ENCODE peak calls at places on chromosomes 3 and 15, in nine cellular contexts. One of them, this sample, is unnamed.

GRCh38 chr3:152505926-152506325 is 237.2 kb downstream of the MBNL1 start:
- DNase-seq in dermis microvascular lymphatic vessel endothelial cell: no peak
- DNase-seq in GM03348: no peak
- DNase-seq in SHP77: no peak
- DNase-seq in NCI-H2029: no peak
- DNase-seq in COR-L47: no peak
- DNase-seq in NCI-H460: no peak
- DNase-seq in RWPE1: no peak
- DNase-seq in substantia nigra: no peak
- DNase-seq in this sample: no peak

GRCh38 chr15:34514251-34514760 is 69.1 kb downstream of the GOLGA8B start:
- DNase-seq in dermis microvascular lymphatic vessel endothelial cell: peak
- DNase-seq in GM03348: peak
- DNase-seq in SHP77: no peak
- DNase-seq in NCI-H2029: no peak
- DNase-seq in COR-L47: no peak
- DNase-seq in NCI-H460: no peak
- DNase-seq in RWPE1: no peak
- DNase-seq in substantia nigra: no peak
- DNase-seq in this sample: peak

GRCh38 chr3:54949491-54950044 is 21.7 kb upstream of the LRTM1 start:
- DNase-seq in dermis microvascular lymphatic vessel endothelial cell: no peak
- DNase-seq in GM03348: no peak
- DNase-seq in SHP77: no peak
- DNase-seq in NCI-H2029: no peak
- DNase-seq in COR-L47: peak
- DNase-seq in NCI-H460: no peak
- DNase-seq in RWPE1: no peak
- DNase-seq in substantia nigra: no peak
- DNase-seq in this sample: no peak

GRCh38 chr3:123064506-123064905 is 2.3 kb upstream of the PDIA5 start:
- DNase-seq in dermis microvascular lymphatic vessel endothelial cell: no peak
- DNase-seq in GM03348: no peak
- DNase-seq in SHP77: no peak
- DNase-seq in NCI-H2029: no peak
- DNase-seq in COR-L47: no peak
- DNase-seq in NCI-H460: no peak
- DNase-seq in RWPE1: no peak
- DNase-seq in substantia nigra: no peak
- DNase-seq in this sample: no peak

GRCh38 chr3:179082416-179082815 is 10.8 kb upstream of the ZMAT3 start:
- DNase-seq in dermis microvascular lymphatic vessel endothelial cell: no peak
- DNase-seq in GM03348: no peak
- DNase-seq in SHP77: no peak
- DNase-seq in NCI-H2029: no peak
- DNase-seq in COR-L47: no peak
- DNase-seq in NCI-H460: no peak
- DNase-seq in RWPE1: no peak
- DNase-seq in substantia nigra: no peak
- DNase-seq in this sample: no peak

GRCh38 chr3:10527295-10528016 is 22.1 kb upstream of the ATP2B2 start:
- DNase-seq in dermis microvascular lymphatic vessel endothelial cell: no peak
- DNase-seq in GM03348: no peak
- DNase-seq in SHP77: no peak
- DNase-seq in NCI-H2029: no peak
- DNase-seq in COR-L47: no peak
- DNase-seq in NCI-H460: no peak
- DNase-seq in RWPE1: no peak
- DNase-seq in substantia nigra: no peak
- DNase-seq in this sample: no peak

GRCh38 chr15:49225572-49226281 is 55.7 kb downstream of the GALK2 start:
- DNase-seq in dermis microvascular lymphatic vessel endothelial cell: peak
- DNase-seq in GM03348: no peak
- DNase-seq in SHP77: peak
- DNase-seq in NCI-H2029: no peak
- DNase-seq in COR-L47: no peak
- DNase-seq in NCI-H460: no peak
- DNase-seq in RWPE1: no peak
- DNase-seq in substantia nigra: no peak
- DNase-seq in this sample: peak

GRCh38 chr15:56286213-56286612 is 42.5 kb upstream of the RFX7 start:
- DNase-seq in dermis microvascular lymphatic vessel endothelial cell: no peak
- DNase-seq in GM03348: no peak
- DNase-seq in SHP77: no peak
- DNase-seq in NCI-H2029: no peak
- DNase-seq in COR-L47: no peak
- DNase-seq in NCI-H460: no peak
- DNase-seq in RWPE1: no peak
- DNase-seq in substantia nigra: no peak
- DNase-seq in this sample: peak

GRCh38 chr3:145357453-145357852 is 803.5 kb downstream of the PLOD2 start:
- DNase-seq in dermis microvascular lymphatic vessel endothelial cell: no peak
- DNase-seq in GM03348: no peak
- DNase-seq in SHP77: no peak
- DNase-seq in NCI-H2029: no peak
- DNase-seq in COR-L47: no peak
- DNase-seq in NCI-H460: no peak
- DNase-seq in RWPE1: no peak
- DNase-seq in substantia nigra: no peak
- DNase-seq in this sample: no peak

GRCh38 chr3:168794427-168794826 is 698.7 kb upstream of the GOLIM4 start:
- DNase-seq in dermis microvascular lymphatic vessel endothelial cell: peak
- DNase-seq in GM03348: no peak
- DNase-seq in SHP77: peak
- DNase-seq in NCI-H2029: no peak
- DNase-seq in COR-L47: peak
- DNase-seq in NCI-H460: no peak
- DNase-seq in RWPE1: no peak
- DNase-seq in substantia nigra: no peak
- DNase-seq in this sample: no peak

GRCh38 chr15:35818846-35819245 is 272.9 kb upstream of the DPH6 start:
- DNase-seq in dermis microvascular lymphatic vessel endothelial cell: no peak
- DNase-seq in GM03348: no peak
- DNase-seq in SHP77: no peak
- DNase-seq in NCI-H2029: no peak
- DNase-seq in COR-L47: no peak
- DNase-seq in NCI-H460: no peak
- DNase-seq in RWPE1: no peak
- DNase-seq in substantia nigra: no peak
- DNase-seq in this sample: no peak

GRCh38 chr15:28921925-28922711 is 36.3 kb downstream of the APBA2 start:
- DNase-seq in dermis microvascular lymphatic vessel endothelial cell: no peak
- DNase-seq in GM03348: no peak
- DNase-seq in SHP77: no peak
- DNase-seq in NCI-H2029: no peak
- DNase-seq in COR-L47: no peak
- DNase-seq in NCI-H460: no peak
- DNase-seq in RWPE1: no peak
- DNase-seq in substantia nigra: no peak
- DNase-seq in this sample: no peak

GRCh38 chr3:30269751-30270445 is 336.5 kb upstream of the TGFBR2 start:
- DNase-seq in dermis microvascular lymphatic vessel endothelial cell: no peak
- DNase-seq in GM03348: no peak
- DNase-seq in SHP77: no peak
- DNase-seq in NCI-H2029: no peak
- DNase-seq in COR-L47: no peak
- DNase-seq in NCI-H460: no peak
- DNase-seq in RWPE1: no peak
- DNase-seq in substantia nigra: no peak
- DNase-seq in this sample: peak

GRCh38 chr3:70249509-70250160 is 62.8 kb downstream of the MDFIC2 start:
- DNase-seq in dermis microvascular lymphatic vessel endothelial cell: peak
- DNase-seq in GM03348: no peak
- DNase-seq in SHP77: no peak
- DNase-seq in NCI-H2029: no peak
- DNase-seq in COR-L47: peak
- DNase-seq in NCI-H460: no peak
- DNase-seq in RWPE1: peak
- DNase-seq in substantia nigra: no peak
- DNase-seq in this sample: no peak

GRCh38 chr3:107241217-107241616 is 136.0 kb upstream of the CCDC54 start:
- DNase-seq in dermis microvascular lymphatic vessel endothelial cell: peak
- DNase-seq in GM03348: peak
- DNase-seq in SHP77: peak
- DNase-seq in NCI-H2029: peak
- DNase-seq in COR-L47: peak
- DNase-seq in NCI-H460: no peak
- DNase-seq in RWPE1: peak
- DNase-seq in substantia nigra: no peak
- DNase-seq in this sample: peak

GRCh38 chr3:54780336-54780735 is 147.5 kb downstream of the LRTM1 start:
- DNase-seq in dermis microvascular lymphatic vessel endothelial cell: no peak
- DNase-seq in GM03348: no peak
- DNase-seq in SHP77: no peak
- DNase-seq in NCI-H2029: no peak
- DNase-seq in COR-L47: no peak
- DNase-seq in NCI-H460: no peak
- DNase-seq in RWPE1: no peak
- DNase-seq in substantia nigra: no peak
- DNase-seq in this sample: no peak

GRCh38 chr3:123286308-123287023 is 84.7 kb downstream of the SEC22A start:
- DNase-seq in dermis microvascular lymphatic vessel endothelial cell: peak
- DNase-seq in GM03348: peak
- DNase-seq in SHP77: peak
- DNase-seq in NCI-H2029: no peak
- DNase-seq in COR-L47: peak
- DNase-seq in NCI-H460: peak
- DNase-seq in RWPE1: peak
- DNase-seq in substantia nigra: no peak
- DNase-seq in this sample: peak

GRCh38 chr3:132545471-132545870 is 51.6 kb upstream of the ACKR4 start:
- DNase-seq in dermis microvascular lymphatic vessel endothelial cell: no peak
- DNase-seq in GM03348: peak
- DNase-seq in SHP77: no peak
- DNase-seq in NCI-H2029: no peak
- DNase-seq in COR-L47: no peak
- DNase-seq in NCI-H460: no peak
- DNase-seq in RWPE1: no peak
- DNase-seq in substantia nigra: no peak
- DNase-seq in this sample: peak

GRCh38 chr15:76996526-76997401 is 1.8 kb downstream of the PSTPIP1 start:
- DNase-seq in dermis microvascular lymphatic vessel endothelial cell: peak
- DNase-seq in GM03348: peak
- DNase-seq in SHP77: no peak
- DNase-seq in NCI-H2029: no peak
- DNase-seq in COR-L47: no peak
- DNase-seq in NCI-H460: no peak
- DNase-seq in RWPE1: peak
- DNase-seq in substantia nigra: no peak
- DNase-seq in this sample: no peak

GRCh38 chr3:21273256-21273999 is 477.6 kb downstream of the ZNF385D start:
- DNase-seq in dermis microvascular lymphatic vessel endothelial cell: no peak
- DNase-seq in GM03348: peak
- DNase-seq in SHP77: no peak
- DNase-seq in NCI-H2029: no peak
- DNase-seq in COR-L47: no peak
- DNase-seq in NCI-H460: no peak
- DNase-seq in RWPE1: no peak
- DNase-seq in substantia nigra: no peak
- DNase-seq in this sample: no peak

GRCh38 chr3:9409981-9410849 is 12.8 kb downstream of the SETD5 start:
- DNase-seq in dermis microvascular lymphatic vessel endothelial cell: no peak
- DNase-seq in GM03348: no peak
- DNase-seq in SHP77: no peak
- DNase-seq in NCI-H2029: no peak
- DNase-seq in COR-L47: no peak
- DNase-seq in NCI-H460: no peak
- DNase-seq in RWPE1: no peak
- DNase-seq in substantia nigra: no peak
- DNase-seq in this sample: peak

GRCh38 chr3:39809181-39809994 is at the start of gene MYRIP:
- DNase-seq in dermis microvascular lymphatic vessel endothelial cell: peak
- DNase-seq in GM03348: peak
- DNase-seq in SHP77: peak
- DNase-seq in NCI-H2029: peak
- DNase-seq in COR-L47: peak
- DNase-seq in NCI-H460: peak
- DNase-seq in RWPE1: peak
- DNase-seq in substantia nigra: no peak
- DNase-seq in this sample: peak

GRCh38 chr15:71334434-71334833 is 219.2 kb downstream of the THSD4 start:
- DNase-seq in dermis microvascular lymphatic vessel endothelial cell: no peak
- DNase-seq in GM03348: no peak
- DNase-seq in SHP77: no peak
- DNase-seq in NCI-H2029: no peak
- DNase-seq in COR-L47: no peak
- DNase-seq in NCI-H460: no peak
- DNase-seq in RWPE1: no peak
- DNase-seq in substantia nigra: no peak
- DNase-seq in this sample: no peak

GRCh38 chr3:67617518-67617917 is 36.9 kb downstream of the SUCLG2 start:
- DNase-seq in dermis microvascular lymphatic vessel endothelial cell: no peak
- DNase-seq in GM03348: no peak
- DNase-seq in SHP77: no peak
- DNase-seq in NCI-H2029: no peak
- DNase-seq in COR-L47: no peak
- DNase-seq in NCI-H460: no peak
- DNase-seq in RWPE1: no peak
- DNase-seq in substantia nigra: no peak
- DNase-seq in this sample: no peak

GRCh38 chr15:96184297-96184696 is 146.2 kb upstream of the NR2F2 start:
- DNase-seq in dermis microvascular lymphatic vessel endothelial cell: no peak
- DNase-seq in GM03348: no peak
- DNase-seq in SHP77: no peak
- DNase-seq in NCI-H2029: no peak
- DNase-seq in COR-L47: no peak
- DNase-seq in NCI-H460: no peak
- DNase-seq in RWPE1: no peak
- DNase-seq in substantia nigra: no peak
- DNase-seq in this sample: no peak

GRCh38 chr3:113034011-113034410 is 43.2 kb downstream of the GTPBP8 start:
- DNase-seq in dermis microvascular lymphatic vessel endothelial cell: no peak
- DNase-seq in GM03348: no peak
- DNase-seq in SHP77: no peak
- DNase-seq in NCI-H2029: no peak
- DNase-seq in COR-L47: no peak
- DNase-seq in NCI-H460: no peak
- DNase-seq in RWPE1: no peak
- DNase-seq in substantia nigra: no peak
- DNase-seq in this sample: no peak

GRCh38 chr15:72147416-72147815 is 29.2 kb downstream of the SENP8 start:
- DNase-seq in dermis microvascular lymphatic vessel endothelial cell: no peak
- DNase-seq in GM03348: no peak
- DNase-seq in SHP77: no peak
- DNase-seq in NCI-H2029: no peak
- DNase-seq in COR-L47: no peak
- DNase-seq in NCI-H460: no peak
- DNase-seq in RWPE1: no peak
- DNase-seq in substantia nigra: no peak
- DNase-seq in this sample: no peak

GRCh38 chr15:57902155-57902554 is 163.4 kb downstream of the ALDH1A2 start:
- DNase-seq in dermis microvascular lymphatic vessel endothelial cell: peak
- DNase-seq in GM03348: no peak
- DNase-seq in SHP77: no peak
- DNase-seq in NCI-H2029: no peak
- DNase-seq in COR-L47: no peak
- DNase-seq in NCI-H460: no peak
- DNase-seq in RWPE1: no peak
- DNase-seq in substantia nigra: no peak
- DNase-seq in this sample: no peak

GRCh38 chr3:149487598-149488197 is 13.2 kb downstream of the TM4SF4 start:
- DNase-seq in dermis microvascular lymphatic vessel endothelial cell: peak
- DNase-seq in GM03348: no peak
- DNase-seq in SHP77: peak
- DNase-seq in NCI-H2029: no peak
- DNase-seq in COR-L47: peak
- DNase-seq in NCI-H460: peak
- DNase-seq in RWPE1: no peak
- DNase-seq in substantia nigra: no peak
- DNase-seq in this sample: peak

GRCh38 chr15:59268199-59268979 is 61.7 kb downstream of the LDHAL6B start:
- DNase-seq in dermis microvascular lymphatic vessel endothelial cell: peak
- DNase-seq in GM03348: peak
- DNase-seq in SHP77: no peak
- DNase-seq in NCI-H2029: no peak
- DNase-seq in COR-L47: no peak
- DNase-seq in NCI-H460: no peak
- DNase-seq in RWPE1: peak
- DNase-seq in substantia nigra: no peak
- DNase-seq in this sample: no peak

GRCh38 chr15:29802411-29802810 is 19.9 kb downstream of the TJP1 start:
- DNase-seq in dermis microvascular lymphatic vessel endothelial cell: peak
- DNase-seq in GM03348: no peak
- DNase-seq in SHP77: no peak
- DNase-seq in NCI-H2029: no peak
- DNase-seq in COR-L47: no peak
- DNase-seq in NCI-H460: no peak
- DNase-seq in RWPE1: no peak
- DNase-seq in substantia nigra: no peak
- DNase-seq in this sample: no peak

This sample was measured in KBM-7.